ENCODE peak calls at places on chromosomes 5 and 9, in ten cellular contexts. B, H, K, F, P, G, U, C, S and R are unnamed samples.

GRCh38 chr5:96427823-96428222 is 5.2 kb downstream of the PCSK1 start:
- DNase-seq in B (no peak), H (no peak), K (no peak), F (no peak), P (no peak), G (peak), U (no peak), C (no peak), S (no peak), R (no peak)

GRCh38 chr5:74895906-74896305 is 29.7 kb upstream of the FAM169A start:
- DNase-seq in B (no peak), H (no peak), K (no peak), F (peak), P (no peak), G (no peak), U (peak), C (no peak), S (no peak), R (peak)

GRCh38 chr5:108380531-108381021 is 1.3 kb downstream of the FBXL17 start:
- DNase-seq in B (peak), H (peak), K (peak), F (no peak), P (peak), G (peak), U (no peak), C (peak), S (peak), R (peak)

GRCh38 chr5:96709152-96709821 is 47.1 kb downstream of the CAST start:
- DNase-seq in B (no peak), H (no peak), K (no peak), F (no peak), P (no peak), G (no peak), U (no peak), C (no peak), S (no peak), R (peak)

GRCh38 chr5:66247176-66247960 is 103.3 kb downstream of the SREK1 start:
- DNase-seq in B (no peak), H (no peak), K (peak), F (no peak), P (no peak), G (no peak), U (no peak), C (no peak), S (no peak), R (no peak)

GRCh38 chr5:120734033-120734432 is 269.9 kb downstream of the PRR16 start:
- DNase-seq in B (no peak), H (no peak), K (no peak), F (no peak), P (no peak), G (peak), U (no peak), C (no peak), S (no peak), R (no peak)

GRCh38 chr5:133147411-133147810 is 95.6 kb downstream of the HSPA4 start:
- DNase-seq in B (no peak), H (peak), K (no peak), F (no peak), P (no peak), G (no peak), U (no peak), C (no peak), S (no peak), R (peak)

GRCh38 chr5:116572375-116573278 is 2.0 kb downstream of the SEMA6A start:
- DNase-seq in B (no peak), H (peak), K (peak), F (no peak), P (no peak), G (peak), U (peak), C (peak), S (peak), R (peak)

GRCh38 chr5:132054031-132054696 is 6.3 kb upstream of the IL3 start:
- DNase-seq in B (no peak), H (peak), K (no peak), F (peak), P (no peak), G (peak), U (peak), C (no peak), S (no peak), R (no peak)

GRCh38 chr9:93902780-93903655 is 52.1 kb downstream of the BARX1 start:
- DNase-seq in B (no peak), H (no peak), K (no peak), F (no peak), P (no peak), G (peak), U (no peak), C (peak), S (no peak), R (no peak)

GRCh38 chr9:89223398-89223977 is 44.9 kb upstream of the SHC3 start:
- DNase-seq in B (no peak), H (no peak), K (no peak), F (no peak), P (no peak), G (no peak), U (no peak), C (no peak), S (no peak), R (no peak)

GRCh38 chr9:92952861-92953620 is 5.7 kb downstream of the FGD3 start:
- DNase-seq in B (no peak), H (no peak), K (no peak), F (no peak), P (no peak), G (no peak), U (no peak), C (no peak), S (no peak), R (no peak)

GRCh38 chr5:125005287-125005686 is 258.8 kb upstream of the ZNF608 start:
- DNase-seq in B (peak), H (no peak), K (no peak), F (no peak), P (no peak), G (no peak), U (no peak), C (no peak), S (no peak), R (no peak)

GRCh38 chr5:11564716-11565115 is 339.5 kb downstream of the CTNND2 start:
- DNase-seq in B (no peak), H (no peak), K (no peak), F (no peak), P (no peak), G (no peak), U (no peak), C (no peak), S (no peak), R (no peak)